ENCODE peak calls at places on chromosomes 11 and 22, in five cellular contexts. One of them, this sample, is unnamed.

GRCh38 chr11:69983897-69984438 is 94.1 kb upstream of the ANO1 start:
- DNase-seq in endothelial cell: no peak
- DNase-seq in CD8-positive, alpha-beta T cell: no peak
- DNase-seq in right lobe of liver: peak
- DNase-seq in heart right ventricle: no peak
- DNase-seq in this sample: no peak

GRCh38 chr11:69002101-69002742 is 10.8 kb downstream of the MRGPRF start:
- DNase-seq in heart right ventricle: no peak
- DNase-seq in right lobe of liver: no peak
- DNase-seq in CD8-positive, alpha-beta T cell: no peak
- DNase-seq in endothelial cell: no peak
- DNase-seq in this sample: no peak

GRCh38 chr11:66676279-66676919 is 1.3 kb downstream of the RBM4B start:
- DNase-seq in CD8-positive, alpha-beta T cell: no peak
- DNase-seq in right lobe of liver: no peak
- DNase-seq in endothelial cell: no peak
- DNase-seq in heart right ventricle: no peak
- DNase-seq in this sample: no peak

GRCh38 chr11:128587415-128587814 is at the start of gene ETS1:
- DNase-seq in CD8-positive, alpha-beta T cell: no peak
- DNase-seq in endothelial cell: no peak
- DNase-seq in right lobe of liver: no peak
- DNase-seq in heart right ventricle: no peak
- DNase-seq in this sample: no peak

GRCh38 chr22:37301144-37301820 is 19.0 kb downstream of the CYTH4 start:
- DNase-seq in heart right ventricle: no peak
- DNase-seq in CD8-positive, alpha-beta T cell: no peak
- DNase-seq in right lobe of liver: no peak
- DNase-seq in endothelial cell: no peak
- DNase-seq in this sample: no peak

GRCh38 chr22:25484498-25484897 is 80.0 kb upstream of the GRK3 start:
- DNase-seq in endothelial cell: no peak
- DNase-seq in heart right ventricle: no peak
- DNase-seq in right lobe of liver: no peak
- DNase-seq in CD8-positive, alpha-beta T cell: no peak
- DNase-seq in this sample: no peak

GRCh38 chr11:4697583-4697982 is at the start of gene OR51E2:
- DNase-seq in CD8-positive, alpha-beta T cell: no peak
- DNase-seq in heart right ventricle: no peak
- DNase-seq in right lobe of liver: no peak
- DNase-seq in endothelial cell: no peak
- DNase-seq in this sample: no peak

GRCh38 chr11:131710511-131710910 is 340.1 kb downstream of the NTM start:
- DNase-seq in heart right ventricle: no peak
- DNase-seq in CD8-positive, alpha-beta T cell: no peak
- DNase-seq in right lobe of liver: no peak
- DNase-seq in endothelial cell: no peak
- DNase-seq in this sample: no peak

GRCh38 chr11:63933459-63933858 is 5.3 kb upstream of the NAA40 start:
- DNase-seq in endothelial cell: no peak
- DNase-seq in CD8-positive, alpha-beta T cell: no peak
- DNase-seq in heart right ventricle: no peak
- DNase-seq in right lobe of liver: no peak
- DNase-seq in this sample: no peak

GRCh38 chr11:118491041-118491440 is 36.2 kb upstream of the TTC36 start:
- DNase-seq in right lobe of liver: no peak
- DNase-seq in CD8-positive, alpha-beta T cell: no peak
- DNase-seq in heart right ventricle: no peak
- DNase-seq in endothelial cell: no peak
- DNase-seq in this sample: no peak

GRCh38 chr22:37805878-37806277 is 1.9 kb upstream of the GCAT start:
- DNase-seq in heart right ventricle: no peak
- DNase-seq in endothelial cell: no peak
- DNase-seq in CD8-positive, alpha-beta T cell: no peak
- DNase-seq in right lobe of liver: no peak
- DNase-seq in this sample: no peak

GRCh38 chr11:12692238-12693074 is 18.2 kb downstream of the TEAD1 start:
- DNase-seq in right lobe of liver: peak
- DNase-seq in heart right ventricle: peak
- DNase-seq in endothelial cell: no peak
- DNase-seq in CD8-positive, alpha-beta T cell: no peak
- DNase-seq in this sample: peak

GRCh38 chr22:49590851-49591445 is 236.7 kb downstream of the BRD1 start:
- DNase-seq in CD8-positive, alpha-beta T cell: no peak
- DNase-seq in heart right ventricle: no peak
- DNase-seq in endothelial cell: no peak
- DNase-seq in right lobe of liver: no peak
- DNase-seq in this sample: no peak

GRCh38 chr11:28657378-28658030 is 549.3 kb downstream of the METTL15 start:
- DNase-seq in heart right ventricle: no peak
- DNase-seq in endothelial cell: no peak
- DNase-seq in right lobe of liver: no peak
- DNase-seq in CD8-positive, alpha-beta T cell: no peak
- DNase-seq in this sample: no peak

GRCh38 chr22:44145544-44145943 is 35.2 kb upstream of the PARVG start:
- DNase-seq in heart right ventricle: peak
- DNase-seq in endothelial cell: no peak
- DNase-seq in CD8-positive, alpha-beta T cell: no peak
- DNase-seq in right lobe of liver: no peak
- DNase-seq in this sample: no peak

GRCh38 chr22:24601217-24602104 is 1.5 kb upstream of the GGT1 start:
- DNase-seq in right lobe of liver: peak
- DNase-seq in heart right ventricle: no peak
- DNase-seq in CD8-positive, alpha-beta T cell: no peak
- DNase-seq in endothelial cell: no peak
- DNase-seq in this sample: no peak

GRCh38 chr22:50691521-50691920 is 18.9 kb downstream of the SHANK3 start:
- DNase-seq in right lobe of liver: no peak
- DNase-seq in endothelial cell: no peak
- DNase-seq in CD8-positive, alpha-beta T cell: no peak
- DNase-seq in heart right ventricle: peak
- DNase-seq in this sample: no peak

GRCh38 chr11:66855574-66856495 is 1.0 kb upstream of the LRFN4 start:
- DNase-seq in endothelial cell: peak
- DNase-seq in right lobe of liver: peak
- DNase-seq in CD8-positive, alpha-beta T cell: peak
- DNase-seq in heart right ventricle: peak
- DNase-seq in this sample: peak

GRCh38 chr11:12585861-12586260 is 88.4 kb upstream of the TEAD1 start:
- DNase-seq in heart right ventricle: peak
- DNase-seq in CD8-positive, alpha-beta T cell: no peak
- DNase-seq in right lobe of liver: no peak
- DNase-seq in endothelial cell: no peak
- DNase-seq in this sample: no peak

GRCh38 chr22:32475428-32476010 is 908 bp downstream of the FBXO7 start:
- DNase-seq in CD8-positive, alpha-beta T cell: peak
- DNase-seq in endothelial cell: peak
- DNase-seq in right lobe of liver: peak
- DNase-seq in heart right ventricle: peak
- DNase-seq in this sample: no peak

GRCh38 chr22:37880668-37881440 is 25.2 kb upstream of the MICALL1 start:
- DNase-seq in endothelial cell: no peak
- DNase-seq in right lobe of liver: no peak
- DNase-seq in CD8-positive, alpha-beta T cell: no peak
- DNase-seq in heart right ventricle: no peak
- DNase-seq in this sample: no peak

GRCh38 chr11:68009391-68010000 is 631 bp upstream of the ALDH3B1 start:
- DNase-seq in endothelial cell: no peak
- DNase-seq in CD8-positive, alpha-beta T cell: no peak
- DNase-seq in right lobe of liver: no peak
- DNase-seq in heart right ventricle: no peak
- DNase-seq in this sample: no peak

GRCh38 chr22:37189011-37189466 is 992 bp upstream of the C1QTNF6 start:
- DNase-seq in endothelial cell: no peak
- DNase-seq in heart right ventricle: no peak
- DNase-seq in right lobe of liver: no peak
- DNase-seq in CD8-positive, alpha-beta T cell: no peak
- DNase-seq in this sample: no peak

GRCh38 chr11:62588966-62589637 is 2.2 kb downstream of the TUT1 start:
- DNase-seq in CD8-positive, alpha-beta T cell: no peak
- DNase-seq in endothelial cell: no peak
- DNase-seq in heart right ventricle: no peak
- DNase-seq in right lobe of liver: peak
- DNase-seq in this sample: no peak

GRCh38 chr22:31329453-31330215 is 16.5 kb downstream of the PATZ1 start:
- DNase-seq in right lobe of liver: peak
- DNase-seq in endothelial cell: no peak
- DNase-seq in CD8-positive, alpha-beta T cell: no peak
- DNase-seq in heart right ventricle: no peak
- DNase-seq in this sample: no peak

GRCh38 chr22:31346733-31347250 is 646 bp upstream of the PATZ1 start:
- DNase-seq in right lobe of liver: peak
- DNase-seq in endothelial cell: peak
- DNase-seq in heart right ventricle: peak
- DNase-seq in CD8-positive, alpha-beta T cell: peak
- DNase-seq in this sample: peak

DNA sequence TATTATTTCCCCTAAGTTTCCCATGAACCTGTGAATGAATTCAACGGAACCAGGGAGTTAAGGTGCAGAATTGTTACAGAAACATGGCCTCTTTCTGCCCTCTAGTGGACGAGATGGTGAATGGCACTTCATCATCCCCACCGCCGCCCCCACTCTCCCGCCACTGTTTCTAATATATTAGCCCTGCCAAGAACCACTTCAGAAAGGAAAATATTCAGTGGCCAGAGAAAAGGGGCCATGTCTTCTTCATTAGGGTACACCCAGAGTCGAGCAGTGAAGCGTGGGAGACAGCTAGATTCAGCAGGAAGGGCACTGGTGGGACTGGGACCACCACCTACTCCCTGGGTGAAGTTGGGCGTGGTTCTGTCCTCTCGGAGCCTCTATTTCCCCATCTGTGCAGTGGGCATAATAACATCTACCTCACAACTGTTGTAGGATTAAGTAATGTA is 46.4 kb upstream of the SYT13 start:
- DNase-seq in endothelial cell: peak
- DNase-seq in right lobe of liver: no peak
- DNase-seq in CD8-positive, alpha-beta T cell: peak
- DNase-seq in heart right ventricle: peak
- DNase-seq in this sample: peak
- TF ChIP-seq CTCF in endothelial cell: peak
- TF ChIP-seq CTCF in right lobe of liver: peak
- TF ChIP-seq CTCF in CD8-positive, alpha-beta T cell: peak
- TF ChIP-seq CTCF in heart right ventricle: peak
- TF ChIP-seq CTCF in this sample: peak

GRCh38 chr11:61294717-61295595 is at the start of gene VWCE:
- DNase-seq in endothelial cell: peak
- DNase-seq in CD8-positive, alpha-beta T cell: peak
- DNase-seq in right lobe of liver: peak
- DNase-seq in heart right ventricle: peak
- DNase-seq in this sample: peak

GRCh38 chr11:61295596-61295926 is 445 bp upstream of the VWCE start:
- DNase-seq in CD8-positive, alpha-beta T cell: no peak
- DNase-seq in right lobe of liver: no peak
- DNase-seq in endothelial cell: no peak
- DNase-seq in heart right ventricle: no peak
- DNase-seq in this sample: no peak

GRCh38 chr11:61293869-61294716 is 1.0 kb downstream of the VWCE start:
- DNase-seq in CD8-positive, alpha-beta T cell: peak
- DNase-seq in heart right ventricle: peak
- DNase-seq in endothelial cell: peak
- DNase-seq in right lobe of liver: no peak
- DNase-seq in this sample: peak

GRCh38 chr11:61290905-61291690 is 4.0 kb downstream of the VWCE start:
- DNase-seq in CD8-positive, alpha-beta T cell: no peak
- DNase-seq in right lobe of liver: no peak
- DNase-seq in endothelial cell: no peak
- DNase-seq in heart right ventricle: no peak
- DNase-seq in this sample: no peak
- TF ChIP-seq CTCF in CD8-positive, alpha-beta T cell: no peak
- TF ChIP-seq CTCF in right lobe of liver: no peak
- TF ChIP-seq CTCF in endothelial cell: no peak
- TF ChIP-seq CTCF in heart right ventricle: no peak
- TF ChIP-seq CTCF in this sample: no peak

DNA sequence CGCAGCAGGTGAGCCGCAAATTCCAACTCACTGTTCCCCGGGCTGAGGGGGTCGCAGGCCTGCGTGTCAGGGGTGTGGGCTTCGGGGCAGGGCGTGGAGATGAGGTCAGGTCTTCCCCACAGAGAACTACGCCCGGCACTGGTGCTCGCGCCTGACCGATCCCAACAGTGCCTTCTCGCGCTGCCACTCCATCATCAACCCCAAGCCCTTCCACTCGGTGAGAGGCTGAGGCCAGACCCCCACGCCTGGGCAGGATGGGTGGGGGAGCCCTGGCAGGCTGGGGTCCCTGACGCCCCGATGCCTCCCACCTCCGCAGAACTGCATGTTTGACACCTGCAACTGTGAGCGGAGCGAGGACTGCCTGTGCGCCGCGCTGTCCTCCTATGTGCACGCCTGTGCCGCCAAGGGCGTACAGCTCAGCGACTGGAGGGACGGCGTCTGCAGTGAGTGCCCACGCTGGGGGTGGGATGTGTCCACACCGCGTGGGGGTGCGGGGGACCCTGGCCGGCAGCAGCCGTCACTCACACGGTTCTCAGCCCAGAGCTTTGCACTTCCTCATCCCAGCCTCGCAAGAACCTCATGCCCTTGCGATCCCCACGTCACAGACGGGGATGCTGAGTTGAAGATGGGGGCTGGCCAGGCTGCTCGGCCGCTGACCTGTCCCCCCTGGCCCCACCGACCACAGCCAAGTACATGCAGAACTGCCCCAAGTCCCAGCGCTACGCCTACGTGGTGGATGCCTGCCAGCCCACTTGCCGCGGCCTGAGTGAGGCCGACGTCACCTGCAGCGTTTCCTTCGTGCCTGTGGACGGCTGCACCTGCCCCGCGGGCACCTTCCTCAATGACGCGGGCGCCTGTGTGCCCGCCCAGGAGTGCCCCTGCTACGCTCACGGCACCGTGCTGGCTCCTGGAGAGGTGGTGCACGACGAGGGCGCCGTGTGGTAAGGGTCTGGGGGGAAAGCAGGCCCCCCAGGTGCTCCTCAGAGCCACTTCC is 9.8 kb downstream of the MUC5B start:
- DNase-seq in endothelial cell: no peak
- DNase-seq in right lobe of liver: peak
- DNase-seq in heart right ventricle: no peak
- DNase-seq in CD8-positive, alpha-beta T cell: no peak
- DNase-seq in this sample: peak
- TF ChIP-seq CTCF in endothelial cell: no peak
- TF ChIP-seq CTCF in right lobe of liver: no peak
- TF ChIP-seq CTCF in heart right ventricle: no peak
- TF ChIP-seq CTCF in CD8-positive, alpha-beta T cell: no peak
- TF ChIP-seq CTCF in this sample: no peak

GRCh38 chr22:39693943-39694500 is 123.5 kb downstream of the CACNA1I start:
- DNase-seq in heart right ventricle: no peak
- DNase-seq in CD8-positive, alpha-beta T cell: no peak
- DNase-seq in right lobe of liver: no peak
- DNase-seq in endothelial cell: no peak
- DNase-seq in this sample: no peak

GRCh38 chr22:39686776-39687525 is 116.4 kb downstream of the CACNA1I start:
- DNase-seq in endothelial cell: no peak
- DNase-seq in right lobe of liver: no peak
- DNase-seq in heart right ventricle: no peak
- DNase-seq in CD8-positive, alpha-beta T cell: no peak
- DNase-seq in this sample: no peak

GRCh38 chr22:39689421-39689820 is 118.9 kb downstream of the CACNA1I start:
- DNase-seq in CD8-positive, alpha-beta T cell: no peak
- DNase-seq in right lobe of liver: no peak
- DNase-seq in endothelial cell: no peak
- DNase-seq in heart right ventricle: no peak
- DNase-seq in this sample: no peak

GRCh38 chr22:39688186-39688768 is 117.7 kb downstream of the CACNA1I start:
- DNase-seq in CD8-positive, alpha-beta T cell: no peak
- DNase-seq in right lobe of liver: no peak
- DNase-seq in heart right ventricle: no peak
- DNase-seq in endothelial cell: no peak
- DNase-seq in this sample: no peak

GRCh38 chr22:39690901-39691620 is 120.5 kb downstream of the CACNA1I start:
- DNase-seq in endothelial cell: no peak
- DNase-seq in CD8-positive, alpha-beta T cell: no peak
- DNase-seq in heart right ventricle: no peak
- DNase-seq in right lobe of liver: no peak
- DNase-seq in this sample: peak
- TF ChIP-seq CTCF in endothelial cell: no peak
- TF ChIP-seq CTCF in CD8-positive, alpha-beta T cell: no peak
- TF ChIP-seq CTCF in heart right ventricle: no peak
- TF ChIP-seq CTCF in right lobe of liver: no peak
- TF ChIP-seq CTCF in this sample: no peak

This sample was measured in glutamatergic neuron.